ENCODE peak calls at places on chromosomes 12 and 14, in eight cellular contexts. H is cardiac muscle cell; T is lower lobe of right lung; R is GM23248; J is fibroblast of lung; I is CD4-positive, CD25-positive, alpha-beta regulatory T cell; B is CD8-positive, alpha-beta T cell; Q is NT2/D1. A is an unnamed sample.

GRCh38 chr12:89355243-89356068 is 3.2 kb upstream of the DUSP6 start:
- DNase-seq in Q (no peak), J (peak; percentile 40), I (no peak), B (no peak), T (no peak), H (no peak), R (no peak), A (no peak)

GRCh38 chr12:6605425-6606330 is 1.5 kb downstream of the CHD4 start:
- DNase-seq in Q (no peak), T (no peak), R (peak; percentile 81), J (no peak), B (no peak), I (peak; percentile 52), H (peak; percentile 25), A (peak; percentile 20)

GRCh38 chr12:15757553-15758255 is 31.5 kb downstream of the EPS8 start:
- DNase-seq in I (no peak), T (no peak), Q (no peak), B (no peak), H (peak; percentile 80), R (peak; percentile 98), J (peak; percentile 77), A (no peak)

GRCh38 chr12:1234073-1234472 is 243.1 kb downstream of the ERC1 start:
- DNase-seq in H (peak; percentile 18), J (peak; percentile 47), T (no peak), Q (no peak), I (no peak), R (peak; percentile 35), B (no peak), A (no peak)

GRCh38 chr12:58513866-58514265 is 406.4 kb downstream of the LRIG3 start:
- DNase-seq in J (no peak), T (no peak), Q (no peak), R (no peak), B (no peak), I (no peak), H (peak; percentile 8), A (no peak)

GRCh38 chr12:6700646-6701051 is at the start of gene PIANP:
- DNase-seq in T (no peak), H (peak; percentile 40), I (peak; percentile 54), Q (no peak), B (peak; percentile 70), R (peak; percentile 73), J (no peak), A (peak; percentile 53)

GRCh38 chr14:22143360-22143759 is 445.7 kb downstream of the DAD1 start:
- DNase-seq in B (no peak), I (no peak), H (no peak), J (no peak), Q (no peak), T (no peak), R (peak; percentile 18), A (no peak)

GRCh38 chr14:85293820-85294219 is 236.1 kb upstream of the FLRT2 start:
- DNase-seq in H (no peak), R (no peak), T (no peak), Q (no peak), J (no peak), I (no peak), B (no peak), A (no peak)

GRCh38 chr14:20455355-20456300 is 602 bp downstream of the APEX1 start:
- DNase-seq in R (peak; percentile 93), B (no peak), Q (peak; percentile 33), J (peak; percentile 89), T (no peak), H (peak; percentile 91), I (no peak), A (peak; percentile 67)

GRCh38 chr14:65069874-65070709 is 32.2 kb downstream of the MAX start:
- DNase-seq in H (no peak), T (peak; percentile 69), I (no peak), B (no peak), J (no peak), Q (no peak), R (no peak), A (no peak)

GRCh38 chr12:112998997-112999767 is 20.9 kb downstream of the OAS2 start:
- DNase-seq in H (no peak), T (no peak), I (no peak), B (no peak), R (no peak), Q (no peak), J (no peak), A (no peak)

GRCh38 chr12:34289431-34290190 is 267.3 kb downstream of the ALG10 start:
- DNase-seq in I (no peak), R (no peak), J (no peak), T (peak; percentile 18), Q (no peak), H (no peak), B (peak; percentile 39), A (no peak)
- H3K9me3 ChIP-seq in I (no peaks in the 10 kb centered on the region), R (no peaks in the 10 kb centered on the region), J (no peaks in the 10 kb centered on the region), T (peaks cover 21% of the 10 kb centered on the region), Q (peaks cover 21% of the 10 kb centered on the region), H (no peaks in the 10 kb centered on the region), B (no peaks in the 10 kb centered on the region), A (no peaks in the 10 kb centered on the region)

GRCh38 chr14:106831322-106831720 is 1304.9 kb downstream of the TMEM121 start:
- DNase-seq in T (peak; percentile 65), J (no peak), H (no peak), R (no peak), B (no peak), Q (no peak), I (peak; percentile 27), A (no peak)
- H3K9me3 ChIP-seq in T (no peaks in the 10 kb centered on the region), J (no peaks in the 10 kb centered on the region), H (no peaks in the 10 kb centered on the region), R (no peaks in the 10 kb centered on the region), B (no peaks in the 10 kb centered on the region), Q (peaks cover 25% of the 10 kb centered on the region), I (no peaks in the 10 kb centered on the region), A (no peaks in the 10 kb centered on the region)

DNA sequence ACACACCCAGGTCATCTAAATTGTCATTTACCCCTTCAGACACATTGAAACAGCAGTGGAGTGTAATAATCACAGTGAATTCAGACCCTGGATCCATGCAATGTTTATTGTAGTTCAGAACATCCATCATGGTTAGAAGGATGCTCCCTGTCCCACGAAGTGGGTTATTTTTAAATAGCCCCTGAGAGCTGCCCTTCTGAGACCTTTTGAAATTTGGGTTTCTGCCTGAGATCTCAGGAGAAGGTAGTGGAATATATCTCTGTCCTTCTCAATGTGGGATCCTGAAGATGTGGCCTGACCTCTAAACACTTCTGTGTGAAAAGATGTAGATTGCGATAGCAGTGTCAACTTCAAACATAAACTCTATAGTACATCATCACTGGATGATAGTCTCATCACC is 1080.6 kb downstream of the TMEM121 start:
- DNase-seq in T (no peak), R (no peak), J (no peak), Q (no peak), B (no peak), I (no peak), H (no peak), A (no peak)
- H3K9me3 ChIP-seq in T (no peaks in the 10 kb centered on the region), R (no peaks in the 10 kb centered on the region), J (no peaks in the 10 kb centered on the region), Q (no peaks in the 10 kb centered on the region), B (no peaks in the 10 kb centered on the region), I (no peaks in the 10 kb centered on the region), H (peaks cover 2% of the 10 kb centered on the region), A (no peaks in the 10 kb centered on the region)

DNA sequence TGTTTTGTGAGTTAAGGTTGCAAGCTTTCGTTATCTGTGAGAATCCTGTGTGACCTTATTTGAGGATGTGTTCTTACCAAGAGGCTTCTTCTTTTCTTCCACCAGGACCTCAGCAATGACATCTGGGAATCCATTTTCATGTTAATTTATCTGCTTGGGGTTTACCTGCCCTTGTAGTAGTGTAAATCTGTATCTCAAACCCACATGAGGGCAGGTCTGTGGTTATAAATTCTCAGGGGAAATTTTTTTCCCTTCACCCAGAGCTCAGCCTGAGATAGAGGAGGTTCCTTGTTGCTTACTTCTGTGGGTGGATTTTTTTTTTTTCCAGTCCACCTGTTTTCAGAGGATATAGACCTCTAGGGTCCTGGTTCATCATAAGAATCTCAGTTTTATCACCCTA is 70.8 kb downstream of the AKAP6 start:
- DNase-seq in B (no peak), J (no peak), H (no peak), I (no peak), T (no peak), Q (no peak), R (no peak), A (no peak)
- H3K9me3 ChIP-seq in B (no peaks in the 10 kb centered on the region), J (no peaks in the 10 kb centered on the region), H (no peaks in the 10 kb centered on the region), I (no peaks in the 10 kb centered on the region), T (no peaks in the 10 kb centered on the region), Q (no peaks in the 10 kb centered on the region), R (no peaks in the 10 kb centered on the region), A (no peaks in the 10 kb centered on the region)

A was measured in T-helper 17 cell.